ENCODE peak calls at places on chromosomes 16 and 17, in five cellular contexts. U, X, M, H and C are unnamed samples.

GRCh38 chr17:65850486-65850885 is 289.0 kb upstream of the AXIN2 start:
- DNase-seq in U (no peak), X (no peak), M (no peak), H (no peak), C (no peak)

GRCh38 chr16:88951501-88951900 is 25.5 kb downstream of the CBFA2T3 start:
- DNase-seq in U (no peak), X (no peak), M (no peak), H (no peak), C (no peak)

GRCh38 chr17:81298325-81298990 is 3.4 kb upstream of the SLC38A10 start:
- DNase-seq in U (no peak), X (peak; percentile 40), M (no peak), H (no peak), C (no peak)

GRCh38 chr16:86061318-86061695 is 162.3 kb downstream of the IRF8 start:
- DNase-seq in U (no peak), X (no peak), M (no peak), H (no peak), C (no peak)

GRCh38 chr16:3580686-3581085 is 3.5 kb upstream of the NLRC3 start:
- DNase-seq in U (no peak), X (no peak), M (no peak), H (no peak), C (no peak)

GRCh38 chr16:11716330-11716729 is 26.3 kb downstream of the TXNDC11 start:
- DNase-seq in U (no peak), X (no peak), M (no peak), H (no peak), C (no peak)

GRCh38 chr16:49696414-49697101 is 159.4 kb downstream of the ZNF423 start:
- DNase-seq in U (no peak), X (no peak), M (no peak), H (no peak), C (no peak)

GRCh38 chr16:70778901-70779309 is 22.1 kb downstream of the VAC14 start:
- DNase-seq in U (no peak), X (peak; percentile 40), M (no peak), H (peak; percentile 52), C (no peak)

GRCh38 chr16:70610273-70611223 is 35.8 kb upstream of the IL34 start:
- DNase-seq in U (no peak), X (no peak), M (no peak), H (no peak), C (no peak)

GRCh38 chr17:78820122-78820792 is 20.4 kb downstream of the USP36 start:
- DNase-seq in U (no peak), X (no peak), M (no peak), H (no peak), C (peak; percentile 37)

GRCh38 chr17:1188812-1189211 is 9.0 kb upstream of the ABR start:
- DNase-seq in U (no peak), X (peak; percentile 85), M (no peak), H (no peak), C (no peak)